ENCODE peak calls at places on chromosome 7, in five cellular contexts. P, E, L, M and V are unnamed samples.

GRCh38 chr7:18685961-18686360 is 190.4 kb downstream of the HDAC9 start:
- DNase-seq in P (peak), E (peak), L (no peak), M (no peak), V (no peak)

GRCh38 chr7:44980393-44981034 is 1.7 kb upstream of the MYO1G start:
- DNase-seq in P (no peak), E (no peak), L (no peak), M (no peak), V (no peak)

GRCh38 chr7:156655232-156655628 is 14.7 kb downstream of the RNF32 start:
- DNase-seq in P (no peak), E (no peak), L (no peak), M (no peak), V (no peak)

GRCh38 chr7:120600607-120601006 is 257.3 kb downstream of the TSPAN12 start:
- DNase-seq in P (no peak), E (no peak), L (no peak), M (no peak), V (no peak)

GRCh38 chr7:36871355-36871738 is 147.1 kb upstream of the AOAH start:
- DNase-seq in P (no peak), E (no peak), L (no peak), M (no peak), V (no peak)

GRCh38 chr7:26245150-26245549 is 43.6 kb downstream of the CBX3 start:
- DNase-seq in P (no peak), E (no peak), L (no peak), M (no peak), V (no peak)

GRCh38 chr7:45238806-45239205 is 81.2 kb downstream of the RAMP3 start:
- DNase-seq in P (no peak), E (peak), L (no peak), M (no peak), V (no peak)

GRCh38 chr7:22433710-22434460 is 66.1 kb downstream of the STEAP1B start:
- DNase-seq in P (peak), E (peak), L (no peak), M (no peak), V (peak)

GRCh38 chr7:22695476-22696132 is 31.4 kb upstream of the IL6 start:
- DNase-seq in P (no peak), E (no peak), L (no peak), M (no peak), V (no peak)

GRCh38 chr7:44288811-44289340 is 36.5 kb downstream of the CAMK2B start:
- DNase-seq in P (no peak), E (no peak), L (no peak), M (no peak), V (no peak)

GRCh38 chr7:1296727-1297475 is 64.2 kb downstream of the UNCX start:
- DNase-seq in P (no peak), E (no peak), L (no peak), M (no peak), V (no peak)

GRCh38 chr7:94471604-94472003 is 38.0 kb upstream of the CASD1 start:
- DNase-seq in P (no peak), E (no peak), L (no peak), M (no peak), V (no peak)

GRCh38 chr7:22726849-22727792 is at the start of gene IL6:
- DNase-seq in P (peak), E (peak), L (no peak), M (no peak), V (peak)

GRCh38 chr7:4834601-4835397 is 27.0 kb downstream of the PAPOLB start:
- DNase-seq in P (no peak), E (no peak), L (no peak), M (no peak), V (no peak)

GRCh38 chr7:29748286-29749099 is 57.8 kb upstream of the WIPF3 start:
- DNase-seq in P (peak), E (peak), L (peak), M (peak), V (peak)

GRCh38 chr7:140489021-140489349 is 9.7 kb upstream of the MKRN1 start:
- DNase-seq in P (no peak), E (no peak), L (no peak), M (no peak), V (no peak)

GRCh38 chr7:36961097-36961496 is 236.8 kb upstream of the AOAH start:
- DNase-seq in P (no peak), E (no peak), L (no peak), M (no peak), V (no peak)

GRCh38 chr7:71486856-71487628 is 355.1 kb downstream of the GALNT17 start:
- DNase-seq in P (no peak), E (no peak), L (no peak), M (no peak), V (no peak)

GRCh38 chr7:95690367-95690947 is 81.9 kb upstream of the DYNC1I1 start:
- DNase-seq in P (peak), E (peak), L (peak), M (peak), V (peak)

GRCh38 chr7:22949944-22950343 is 64.0 kb downstream of the HYCC1 start:
- DNase-seq in P (peak), E (no peak), L (no peak), M (no peak), V (no peak)

GRCh38 chr7:21675255-21675654 is 132.4 kb downstream of the DNAH11 start:
- DNase-seq in P (no peak), E (no peak), L (no peak), M (no peak), V (peak)

GRCh38 chr7:1487466-1487865 is 16.7 kb downstream of the INTS1 start:
- DNase-seq in P (no peak), E (no peak), L (no peak), M (no peak), V (no peak)

GRCh38 chr7:121797283-121798037 is 75.5 kb upstream of the PTPRZ1 start:
- DNase-seq in P (peak), E (no peak), L (no peak), M (peak), V (peak)

GRCh38 chr7:30987178-30987577 is 23.4 kb downstream of the GHRHR start:
- DNase-seq in P (no peak), E (no peak), L (no peak), M (no peak), V (no peak)

GRCh38 chr7:91618665-91619437 is 261.7 kb downstream of the MTERF1 start:
- DNase-seq in P (no peak), E (no peak), L (no peak), M (no peak), V (peak)

DNA sequence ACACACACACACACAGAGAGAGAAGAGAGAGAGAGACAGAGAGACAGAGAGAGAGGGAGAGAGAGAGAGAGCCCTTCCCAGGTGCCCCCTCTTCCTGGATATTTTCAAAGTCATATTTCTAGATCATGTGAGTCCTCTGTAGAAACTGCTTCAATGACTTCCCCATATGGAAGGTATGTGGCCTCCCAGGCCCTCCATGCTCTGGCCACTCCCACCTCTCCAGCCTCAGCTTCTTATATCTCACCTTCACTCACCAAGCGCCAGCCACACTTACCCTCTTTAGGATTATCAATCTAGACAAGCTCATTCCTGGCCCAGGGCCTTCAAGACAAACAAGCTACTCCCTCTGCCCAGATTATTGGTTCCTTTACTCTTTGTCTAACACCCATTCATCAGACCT is 259.7 kb downstream of the MTERF1 start:
- DNase-seq in P (no peak), E (no peak), L (no peak), M (no peak), V (no peak)
- TF ChIP-seq EZH2phosphoT487 in P (no peak), E (no peak), L (no peak), M (no peak), V (no peak)

GRCh38 chr7:115356139-115356746 is 434.3 kb downstream of the MDFIC start:
- DNase-seq in P (peak), E (peak), L (peak), M (peak), V (peak)
- TF ChIP-seq CTCF in P (peak), E (peak), L (peak), M (peak), V (peak)

DNA sequence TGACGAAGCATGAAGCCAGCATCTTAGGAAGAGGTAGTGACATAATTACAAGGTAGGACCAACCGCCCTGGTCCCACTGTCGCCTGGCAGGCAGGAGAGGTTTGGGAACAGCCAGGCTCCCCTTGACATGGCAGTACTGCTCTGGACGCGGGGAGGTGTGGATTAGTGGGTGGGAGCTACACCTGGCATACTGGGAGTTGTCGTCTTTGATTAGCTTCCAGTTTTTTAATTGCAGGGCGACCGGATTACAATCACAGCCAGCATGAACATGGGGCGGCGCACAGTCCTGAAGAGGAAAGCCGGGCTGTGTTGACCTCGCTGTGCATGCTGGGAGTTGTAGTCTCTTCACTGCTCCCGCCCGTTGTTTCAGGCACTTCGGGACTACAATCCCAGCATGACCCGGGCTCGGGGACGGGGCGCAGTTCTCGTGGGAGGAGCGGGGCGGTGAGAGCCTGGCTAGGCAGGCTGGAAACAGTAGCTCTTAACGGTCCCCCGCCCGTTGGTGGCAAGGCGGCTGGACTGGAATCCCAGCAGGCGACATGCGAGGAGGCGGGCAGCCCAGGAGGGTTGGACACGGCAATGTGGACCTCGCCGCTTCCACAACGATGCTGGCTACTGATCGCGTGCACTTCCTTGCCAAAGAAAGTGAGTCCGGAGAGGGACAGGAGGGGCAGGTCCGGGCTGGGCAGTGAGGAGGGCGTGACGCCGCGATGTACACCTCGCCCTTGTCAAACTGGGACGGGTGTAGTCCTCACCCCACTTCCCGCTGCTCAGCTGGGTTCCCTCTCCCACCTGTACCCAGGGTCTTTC is 98.0 kb upstream of the ZNF722 start:
- DNase-seq in P (no peak), E (peak), L (no peak), M (peak), V (no peak)
- TF ChIP-seq EZH2phosphoT487 in P (no peak), E (no peak), L (no peak), M (no peak), V (no peak)

DNA sequence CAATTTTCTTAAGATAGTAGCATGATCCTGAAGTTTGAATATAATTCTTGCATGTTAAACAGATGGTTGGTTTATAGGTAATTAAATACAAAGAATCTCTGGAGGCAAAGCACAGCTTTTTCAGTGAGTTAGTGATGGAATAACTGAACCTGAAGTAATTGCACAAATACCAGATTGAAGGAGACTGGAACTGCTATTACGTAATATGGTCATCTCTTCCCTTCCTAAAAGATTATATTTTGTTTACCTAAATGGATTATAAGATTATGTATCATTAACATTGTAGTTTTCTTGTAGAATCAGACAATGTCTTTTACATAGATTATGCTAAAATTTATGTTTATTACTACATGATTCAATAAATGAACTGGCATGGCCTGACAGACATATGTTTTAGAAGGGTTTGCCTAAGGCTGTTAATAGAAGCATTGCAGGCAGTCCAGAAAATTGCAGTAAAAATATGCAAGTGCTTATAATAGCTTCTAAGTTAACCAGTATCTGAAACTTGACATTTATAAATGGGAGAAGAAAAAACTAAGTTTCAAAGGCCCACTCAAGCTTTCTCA is 35.8 kb upstream of the GPR37 start:
- DNase-seq in P (no peak), E (no peak), L (no peak), M (no peak), V (no peak)
- TF ChIP-seq CTCF in P (no peak), E (no peak), L (no peak), M (no peak), V (no peak)

GRCh38 chr7:86629-87028 is 105.7 kb upstream of the FAM20C start:
- DNase-seq in P (no peak), E (no peak), L (no peak), M (no peak), V (peak)
- TF ChIP-seq EZH2phosphoT487 in P (no peak), E (no peak), L (no peak), M (no peak), V (no peak)

GRCh38 chr7:108384721-108385483 is 71.3 kb downstream of the NRCAM start:
- DNase-seq in P (peak), E (peak), L (no peak), M (no peak), V (no peak)
- TF ChIP-seq CTCF in P (peak), E (peak), L (no peak), M (peak), V (peak)

DNA sequence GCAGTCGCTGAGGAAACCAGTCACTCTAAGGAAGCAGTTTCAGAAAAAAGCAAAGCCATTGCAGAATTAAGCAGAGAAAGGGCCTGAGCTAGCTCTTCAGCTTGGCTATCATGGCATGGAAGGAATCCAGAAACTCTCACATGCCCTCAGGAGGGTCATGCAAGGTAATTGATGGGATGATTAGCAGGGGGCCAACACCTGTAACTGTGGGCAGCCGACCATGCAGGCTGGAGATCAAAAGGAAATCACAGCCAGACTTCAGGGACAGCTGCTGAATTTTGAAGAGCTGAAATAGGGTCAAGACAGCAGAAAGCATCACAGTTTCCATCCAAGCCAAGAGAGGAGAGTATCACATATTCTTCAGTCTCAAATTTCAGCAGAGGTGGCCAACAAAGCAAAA is 239.6 kb upstream of the STEAP1 start:
- DNase-seq in P (peak), E (no peak), L (no peak), M (no peak), V (peak)
- TF ChIP-seq EZH2phosphoT487 in P (no peak), E (no peak), L (no peak), M (no peak), V (no peak)